ENCODE peak calls at places on chromosomes 6 and 20, in four cellular contexts. Z is breast epithelium, X is HepG2, D is psoas muscle. T is an unnamed sample. For H3K36me3, the result is how much of the 10 kb centered on the place peaks cover.

GRCh38 chr20:50645253-50646068 is 45.9 kb downstream of the RIPOR3 start:
- DNase-seq in Z (peak), X (peak), D (peak), T (peak)

GRCh38 chr6:55825402-55826051 is 49.9 kb downstream of the BMP5 start:
- DNase-seq in Z (no peak), X (no peak), D (no peak), T (no peak)

GRCh38 chr6:99426454-99426762 is 1.3 kb upstream of the PNISR start:
- DNase-seq in Z (no peak), X (no peak), D (no peak), T (no peak)

GRCh38 chr20:5400164-5400762 is 83.5 kb upstream of the PROKR2 start:
- DNase-seq in Z (no peak), X (peak), D (no peak), T (peak)

GRCh38 chr6:112144145-112144926 is 56.9 kb downstream of the FAM229B start:
- DNase-seq in Z (no peak), X (peak), D (no peak), T (peak)

GRCh38 chr20:10328897-10329255 is 105.1 kb downstream of the MKKS start:
- DNase-seq in Z (no peak), X (no peak), D (no peak), T (no peak)

GRCh38 chr6:75188221-75188620 is 17.6 kb downstream of the COL12A1 start:
- DNase-seq in Z (no peak), X (no peak), D (no peak), T (no peak)

GRCh38 chr20:22757424-22758189 is 173.2 kb upstream of the FOXA2 start:
- DNase-seq in Z (no peak), X (no peak), D (no peak), T (no peak)

GRCh38 chr6:98324406-98324930 is 509.9 kb upstream of the POU3F2 start:
- DNase-seq in Z (no peak), X (no peak), D (no peak), T (no peak)

GRCh38 chr6:2077826-2078225 is 167.6 kb downstream of the GMDS start:
- DNase-seq in Z (no peak), X (no peak), D (no peak), T (no peak)

GRCh38 chr6:134911532-134911931 is 38.4 kb downstream of the ALDH8A1 start:
- DNase-seq in Z (no peak), X (no peak), D (no peak), T (no peak)

GRCh38 chr6:10595731-10596664 is 74.8 kb downstream of the GCNT2 start:
- DNase-seq in Z (no peak), X (no peak), D (no peak), T (no peak)

GRCh38 chr6:170129691-170130171 is 161.1 kb downstream of the DLL1 start:
- DNase-seq in Z (peak), X (no peak), D (peak), T (peak)

GRCh38 chr6:10658910-10659696 is 35.3 kb downstream of the C6orf52 start:
- DNase-seq in Z (no peak), X (no peak), D (no peak), T (no peak)

GRCh38 chr20:64232794-64233193 is 22.8 kb upstream of the PCMTD2 start:
- DNase-seq in Z (no peak), X (no peak), D (peak), T (no peak)

GRCh38 chr20:25009218-25010145 is 16.9 kb upstream of the APMAP start:
- DNase-seq in Z (peak), X (no peak), D (peak), T (no peak)

GRCh38 chr6:45742591-45742990 is 273.1 kb downstream of the CLIC5 start:
- DNase-seq in Z (no peak), X (no peak), D (no peak), T (no peak)

GRCh38 chr20:3168079-3168828 is 5.1 kb downstream of the LZTS3 start:
- DNase-seq in Z (no peak), X (peak), D (no peak), T (peak)

GRCh38 chr20:38192323-38192885 is 27.3 kb upstream of the TGM2 start:
- DNase-seq in Z (no peak), X (no peak), D (no peak), T (no peak)

GRCh38 chr6:166615059-166615770 is 11.8 kb downstream of the RPS6KA2 start:
- DNase-seq in Z (no peak), X (no peak), D (peak), T (no peak)

DNA sequence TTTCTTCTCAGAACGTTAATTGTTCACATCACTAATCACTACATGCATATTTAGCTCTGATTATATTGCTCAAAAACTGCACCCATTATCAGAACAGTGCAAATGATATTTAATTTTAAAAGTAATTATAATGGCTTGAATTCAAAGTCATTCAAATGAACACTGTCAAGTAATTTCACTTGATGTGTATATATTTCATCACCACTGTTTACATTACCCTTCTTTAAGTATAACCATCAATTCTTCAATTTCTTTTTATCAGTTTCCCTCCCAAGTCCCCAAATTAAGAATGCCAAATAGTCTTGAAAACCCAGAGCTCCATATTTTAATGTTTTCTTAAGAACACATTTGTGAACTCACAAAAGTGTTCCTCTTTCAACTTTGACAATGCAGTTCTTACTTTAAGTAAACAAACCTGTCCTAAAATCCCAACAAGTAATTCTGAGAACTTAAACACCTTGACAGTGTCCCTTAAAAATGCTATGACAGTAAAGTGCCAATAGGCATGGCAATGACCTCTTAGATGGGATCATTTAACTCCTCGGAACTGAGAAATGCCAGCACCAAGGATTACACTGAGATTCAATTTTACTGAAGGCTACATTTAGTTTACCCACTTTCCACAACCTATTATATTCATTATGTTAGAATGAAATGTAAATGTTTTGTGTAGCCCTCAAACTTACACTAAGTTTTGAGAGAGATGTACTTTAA is 16.7 kb upstream of the SNX14 start:
- DNase-seq in Z (no peak), X (no peak), D (no peak), T (no peak)
- H3K36me3 ChIP-seq in Z (under half), X (under half), D (half or more), T (under half)

GRCh38 chr6:33677153-33677660 is 34.3 kb downstream of the UQCC2 start:
- DNase-seq in Z (no peak), X (no peak), D (no peak), T (no peak)
- H3K36me3 ChIP-seq in Z (under half), X (under half), D (under half), T (under half)

DNA sequence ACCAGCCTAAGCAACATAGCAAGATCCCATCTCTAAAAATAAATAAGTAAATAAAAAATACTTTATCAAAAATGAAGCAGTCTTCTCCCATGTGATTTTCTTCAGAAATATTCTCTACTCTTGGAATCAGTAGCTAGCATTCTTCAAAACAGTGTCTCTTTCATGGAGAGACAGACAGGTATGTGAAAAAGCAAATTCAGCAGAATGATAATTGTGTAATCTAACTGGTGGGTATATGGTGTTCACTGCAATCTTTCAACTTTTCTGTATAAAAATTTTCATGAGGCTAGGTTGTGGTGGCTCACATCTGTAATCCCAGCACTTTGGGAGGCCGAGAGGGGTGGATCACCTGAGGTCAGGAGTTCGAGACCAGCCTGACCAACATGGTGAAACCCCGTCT is 7.9 kb downstream of the MRS2 start:
- DNase-seq in Z (no peak), X (no peak), D (no peak), T (no peak)
- H3K36me3 ChIP-seq in Z (under half), X (half or more), D (half or more), T (under half)

GRCh38 chr20:32455171-32455900 is 97.2 kb downstream of the ASXL1 start:
- DNase-seq in Z (no peak), X (no peak), D (peak), T (no peak)

GRCh38 chr20:32455901-32456701 is 98.0 kb downstream of the ASXL1 start:
- DNase-seq in Z (no peak), X (no peak), D (peak), T (no peak)

GRCh38 chr20:32452776-32453466 is 94.8 kb downstream of the ASXL1 start:
- DNase-seq in Z (no peak), X (no peak), D (peak), T (no peak)

GRCh38 chr20:32453467-32454163 is 95.5 kb downstream of the ASXL1 start:
- DNase-seq in Z (no peak), X (no peak), D (peak), T (no peak)

GRCh38 chr20:32454164-32455145 is 96.3 kb downstream of the ASXL1 start:
- DNase-seq in Z (no peak), X (no peak), D (peak), T (no peak)
- H3K36me3 ChIP-seq in Z (under half), X (half or more), D (under half), T (under half)